ENCODE peak calls at places on chromosomes 16 and 17, in six cellular contexts. D, W, I, O, B and H are unnamed samples.
A peak's percentile ranks its signal among the peaks of the same experiment; 100 is the strongest.

GRCh38 chr17:37079735-37080134 is 131.0 kb downstream of the AATF start:
- DNase-seq in D (no peak), W (no peak), I (no peak), O (no peak), B (no peak), H (no peak)

GRCh38 chr16:11446566-11447119 is 101.4 kb downstream of the RMI2 start:
- DNase-seq in D (no peak), W (no peak), I (no peak), O (no peak), B (no peak), H (no peak)

GRCh38 chr16:57478396-57479024 is 7.8 kb downstream of the DOK4 start:
- DNase-seq in D (no peak), W (no peak), I (no peak), O (no peak), B (no peak), H (no peak)

GRCh38 chr16:49493836-49494235 is 120.2 kb downstream of the C16orf78 start:
- DNase-seq in D (no peak), W (no peak), I (no peak), O (no peak), B (no peak), H (no peak)

GRCh38 chr17:37701424-37702020 is 43.3 kb downstream of the HNF1B start:
- DNase-seq in D (peak; percentile 65), W (no peak), I (peak; percentile 59), O (no peak), B (peak; percentile 55), H (peak; percentile 20)

GRCh38 chr17:43125967-43126910 is 1.1 kb upstream of the BRCA1 start:
- DNase-seq in D (no peak), W (no peak), I (peak; percentile 23), O (no peak), B (no peak), H (no peak)

GRCh38 chr17:2794116-2794803 is 2.0 kb upstream of the RAP1GAP2 start:
- DNase-seq in D (no peak), W (no peak), I (no peak), O (no peak), B (no peak), H (no peak)

GRCh38 chr16:85306071-85306792 is 194.0 kb upstream of the CIBAR2 start:
- DNase-seq in D (peak; percentile 89), W (peak; percentile 66), I (peak; percentile 92), O (peak; percentile 27), B (peak; percentile 61), H (peak; percentile 74)

GRCh38 chr16:87361916-87362619 is 21.5 kb downstream of the FBXO31 start:
- DNase-seq in D (no peak), W (no peak), I (no peak), O (no peak), B (no peak), H (no peak)

GRCh38 chr16:14392960-14393359 is 237.1 kb downstream of the PARN start:
- DNase-seq in D (no peak), W (no peak), I (no peak), O (no peak), B (no peak), H (no peak)

GRCh38 chr17:59804910-59805381 is 87.8 kb downstream of the TUBD1 start:
- DNase-seq in D (no peak), W (no peak), I (no peak), O (no peak), B (no peak), H (no peak)

GRCh38 chr17:13135496-13135895 is 117.7 kb upstream of the ELAC2 start:
- DNase-seq in D (no peak), W (no peak), I (no peak), O (no peak), B (no peak), H (no peak)

GRCh38 chr17:8124350-8125195 is 667 bp upstream of the HES7 start:
- DNase-seq in D (no peak), W (no peak), I (no peak), O (no peak), B (no peak), H (no peak)

GRCh38 chr17:80891096-80892018 is 100.3 kb upstream of the CHMP6 start:
- DNase-seq in D (peak; percentile 44), W (peak; percentile 52), I (peak; percentile 76), O (no peak), B (no peak), H (peak; percentile 78)

GRCh38 chr16:67393790-67394270 is 532 bp upstream of the TPPP3 start:
- DNase-seq in D (no peak), W (no peak), I (no peak), O (no peak), B (no peak), H (no peak)

GRCh38 chr17:57456622-57457021 is 200.3 kb downstream of the MSI2 start:
- DNase-seq in D (no peak), W (no peak), I (no peak), O (no peak), B (no peak), H (no peak)

GRCh38 chr16:29844575-29845331 is 18.3 kb downstream of the CDIPT start:
- DNase-seq in D (no peak), W (no peak), I (peak; percentile 87), O (no peak), B (no peak), H (no peak)

GRCh38 chr17:60141111-60142018 is 8.4 kb upstream of the CA4 start:
- DNase-seq in D (peak; percentile 87), W (no peak), I (no peak), O (no peak), B (no peak), H (no peak)

GRCh38 chr17:42112552-42113176 is at the start of gene DHX58:
- DNase-seq in D (peak; percentile 90), W (peak; percentile 60), I (peak; percentile 82), O (peak; percentile 50), B (peak; percentile 79), H (peak; percentile 75)

GRCh38 chr17:70906808-70907207 is 737.5 kb downstream of the KCNJ2 start:
- DNase-seq in D (no peak), W (no peak), I (no peak), O (no peak), B (no peak), H (no peak)

GRCh38 chr16:3012828-3013420 is at the start of gene CLDN9:
- DNase-seq in D (peak; percentile 81), W (no peak), I (no peak), O (no peak), B (no peak), H (no peak)

GRCh38 chr17:80815151-80815561 is 176.5 kb upstream of the CHMP6 start:
- DNase-seq in D (no peak), W (no peak), I (no peak), O (no peak), B (no peak), H (no peak)

GRCh38 chr17:79716183-79716797 is 14.5 kb upstream of the ENPP7 start:
- DNase-seq in D (no peak), W (no peak), I (no peak), O (no peak), B (no peak), H (no peak)

GRCh38 chr17:79027274-79027924 is 3.4 kb downstream of the C1QTNF1 start:
- DNase-seq in D (peak; percentile 32), W (no peak), I (peak; percentile 92), O (no peak), B (no peak), H (no peak)

GRCh38 chr16:1290032-1290431 is 19.4 kb upstream of the UBE2I start:
- DNase-seq in D (no peak), W (no peak), I (no peak), O (no peak), B (no peak), H (no peak)

GRCh38 chr16:27729516-27730304 is 179.8 kb downstream of the KATNIP start:
- DNase-seq in D (peak; percentile 35), W (no peak), I (no peak), O (peak; percentile 20), B (no peak), H (no peak)

GRCh38 chr17:29150191-29150590 is 30.0 kb downstream of the MYO18A start:
- DNase-seq in D (no peak), W (no peak), I (peak; percentile 49), O (no peak), B (no peak), H (no peak)

GRCh38 chr17:28404812-28405570 is 1.0 kb downstream of the SLC46A1 start:
- DNase-seq in D (peak; percentile 71), W (no peak), I (peak; percentile 73), O (no peak), B (no peak), H (no peak)

GRCh38 chr16:50657251-50657650 is 23.9 kb downstream of the SNX20 start:
- DNase-seq in D (peak; percentile 94), W (no peak), I (no peak), O (no peak), B (no peak), H (no peak)

GRCh38 chr17:17659340-17659739 is 21.9 kb upstream of the RAI1 start:
- DNase-seq in D (no peak), W (no peak), I (no peak), O (no peak), B (no peak), H (no peak)

GRCh38 chr16:47925811-47926460 is 229.9 kb downstream of the ABCC12 start:
- DNase-seq in D (no peak), W (no peak), I (no peak), O (no peak), B (no peak), H (no peak)